ENCODE peak calls at places on chromosomes 7 and 10, in six cellular contexts. One of them, this sample, is unnamed.

GRCh38 chr7:128017880-128018845 is 13.1 kb downstream of the LRRC4 start:
- DNase-seq in WTC11: no peak
- DNase-seq in astrocyte of the spinal cord: peak
- DNase-seq in Calu3: peak
- DNase-seq in transverse colon: no peak
- DNase-seq in heart left ventricle: no peak
- DNase-seq in this sample: no peak

GRCh38 chr7:26151953-26152781 is at the start of gene NFE2L3:
- DNase-seq in WTC11: peak
- DNase-seq in astrocyte of the spinal cord: peak
- DNase-seq in Calu3: peak
- DNase-seq in transverse colon: peak
- DNase-seq in heart left ventricle: peak
- DNase-seq in this sample: peak

GRCh38 chr10:23051855-23052309 is 43.5 kb upstream of the MSRB2 start:
- DNase-seq in WTC11: no peak
- DNase-seq in astrocyte of the spinal cord: no peak
- DNase-seq in Calu3: no peak
- DNase-seq in transverse colon: no peak
- DNase-seq in heart left ventricle: no peak
- DNase-seq in this sample: no peak

GRCh38 chr7:23593706-23594105 is 3.5 kb upstream of the CCDC126 start:
- DNase-seq in WTC11: no peak
- DNase-seq in astrocyte of the spinal cord: no peak
- DNase-seq in Calu3: no peak
- DNase-seq in transverse colon: no peak
- DNase-seq in heart left ventricle: no peak
- DNase-seq in this sample: peak

GRCh38 chr7:75870557-75870956 is 8.3 kb upstream of the RHBDD2 start:
- DNase-seq in WTC11: no peak
- DNase-seq in astrocyte of the spinal cord: no peak
- DNase-seq in Calu3: no peak
- DNase-seq in transverse colon: no peak
- DNase-seq in heart left ventricle: no peak
- DNase-seq in this sample: no peak

GRCh38 chr10:130138479-130138866 is 2.3 kb downstream of the GLRX3 start:
- DNase-seq in WTC11: no peak
- DNase-seq in astrocyte of the spinal cord: peak
- DNase-seq in Calu3: peak
- DNase-seq in transverse colon: no peak
- DNase-seq in heart left ventricle: no peak
- DNase-seq in this sample: no peak

GRCh38 chr10:67779455-67780205 is 58.4 kb downstream of the DNAJC12 start:
- DNase-seq in WTC11: peak
- DNase-seq in astrocyte of the spinal cord: peak
- DNase-seq in Calu3: peak
- DNase-seq in transverse colon: peak
- DNase-seq in heart left ventricle: no peak
- DNase-seq in this sample: peak

GRCh38 chr10:69065406-69066361 is 22.2 kb upstream of the SRGN start:
- DNase-seq in WTC11: no peak
- DNase-seq in astrocyte of the spinal cord: peak
- DNase-seq in Calu3: no peak
- DNase-seq in transverse colon: no peak
- DNase-seq in heart left ventricle: no peak
- DNase-seq in this sample: peak

GRCh38 chr10:119805702-119806230 is 66.9 kb downstream of the MCMBP start:
- DNase-seq in WTC11: no peak
- DNase-seq in astrocyte of the spinal cord: peak
- DNase-seq in Calu3: no peak
- DNase-seq in transverse colon: no peak
- DNase-seq in heart left ventricle: no peak
- DNase-seq in this sample: no peak

GRCh38 chr10:119541459-119542356 is 811 bp downstream of the RGS10 start:
- DNase-seq in WTC11: peak
- DNase-seq in astrocyte of the spinal cord: peak
- DNase-seq in Calu3: no peak
- DNase-seq in transverse colon: peak
- DNase-seq in heart left ventricle: peak
- DNase-seq in this sample: peak

GRCh38 chr10:82826132-82826531 is 951.1 kb downstream of the NRG3 start:
- DNase-seq in WTC11: no peak
- DNase-seq in astrocyte of the spinal cord: peak
- DNase-seq in Calu3: no peak
- DNase-seq in transverse colon: no peak
- DNase-seq in heart left ventricle: no peak
- DNase-seq in this sample: no peak

GRCh38 chr7:13920053-13920697 is 69.3 kb downstream of the ETV1 start:
- DNase-seq in WTC11: no peak
- DNase-seq in astrocyte of the spinal cord: peak
- DNase-seq in Calu3: peak
- DNase-seq in transverse colon: peak
- DNase-seq in heart left ventricle: no peak
- DNase-seq in this sample: no peak

GRCh38 chr7:78326189-78326588 is 527.6 kb downstream of the PHTF2 start:
- DNase-seq in WTC11: no peak
- DNase-seq in astrocyte of the spinal cord: peak
- DNase-seq in Calu3: no peak
- DNase-seq in transverse colon: no peak
- DNase-seq in heart left ventricle: no peak
- DNase-seq in this sample: no peak

GRCh38 chr10:72665925-72666324 is 26.0 kb upstream of the MCU start:
- DNase-seq in WTC11: no peak
- DNase-seq in astrocyte of the spinal cord: no peak
- DNase-seq in Calu3: peak
- DNase-seq in transverse colon: no peak
- DNase-seq in heart left ventricle: no peak
- DNase-seq in this sample: no peak

GRCh38 chr7:104809906-104810305 is 204.1 kb upstream of the KMT2E start:
- DNase-seq in WTC11: no peak
- DNase-seq in astrocyte of the spinal cord: no peak
- DNase-seq in Calu3: no peak
- DNase-seq in transverse colon: no peak
- DNase-seq in heart left ventricle: no peak
- DNase-seq in this sample: no peak

GRCh38 chr10:28300027-28300426 is 2.8 kb downstream of the MPP7 start:
- DNase-seq in WTC11: no peak
- DNase-seq in astrocyte of the spinal cord: no peak
- DNase-seq in Calu3: no peak
- DNase-seq in transverse colon: no peak
- DNase-seq in heart left ventricle: no peak
- DNase-seq in this sample: no peak

GRCh38 chr10:72803119-72803505 is 90.4 kb upstream of the OIT3 start:
- DNase-seq in WTC11: no peak
- DNase-seq in astrocyte of the spinal cord: no peak
- DNase-seq in Calu3: no peak
- DNase-seq in transverse colon: no peak
- DNase-seq in heart left ventricle: no peak
- DNase-seq in this sample: no peak

GRCh38 chr7:82593780-82594179 is 150.2 kb upstream of the CACNA2D1 start:
- DNase-seq in WTC11: no peak
- DNase-seq in astrocyte of the spinal cord: no peak
- DNase-seq in Calu3: no peak
- DNase-seq in transverse colon: no peak
- DNase-seq in heart left ventricle: no peak
- DNase-seq in this sample: no peak

GRCh38 chr7:151705744-151706567 is 171.0 kb downstream of the PRKAG2 start:
- DNase-seq in WTC11: peak
- DNase-seq in astrocyte of the spinal cord: no peak
- DNase-seq in Calu3: peak
- DNase-seq in transverse colon: peak
- DNase-seq in heart left ventricle: no peak
- DNase-seq in this sample: peak

GRCh38 chr7:16721541-16721940 is 32.0 kb upstream of the TSPAN13 start:
- DNase-seq in WTC11: no peak
- DNase-seq in astrocyte of the spinal cord: no peak
- DNase-seq in Calu3: no peak
- DNase-seq in transverse colon: no peak
- DNase-seq in heart left ventricle: no peak
- DNase-seq in this sample: no peak

GRCh38 chr7:96167424-96167823 is 154.5 kb downstream of the SLC25A13 start:
- DNase-seq in WTC11: no peak
- DNase-seq in astrocyte of the spinal cord: no peak
- DNase-seq in Calu3: no peak
- DNase-seq in transverse colon: no peak
- DNase-seq in heart left ventricle: no peak
- DNase-seq in this sample: no peak

GRCh38 chr7:106736508-106737201 is 75.7 kb upstream of the CCDC71L start:
- DNase-seq in WTC11: peak
- DNase-seq in astrocyte of the spinal cord: peak
- DNase-seq in Calu3: peak
- DNase-seq in transverse colon: peak
- DNase-seq in heart left ventricle: no peak
- DNase-seq in this sample: peak

GRCh38 chr7:140275069-140275961 is 98.5 kb upstream of the KDM7A start:
- DNase-seq in WTC11: no peak
- DNase-seq in astrocyte of the spinal cord: no peak
- DNase-seq in Calu3: no peak
- DNase-seq in transverse colon: no peak
- DNase-seq in heart left ventricle: no peak
- DNase-seq in this sample: no peak

GRCh38 chr10:86961481-86962091 is 3.2 kb downstream of the SNCG start:
- DNase-seq in WTC11: peak
- DNase-seq in astrocyte of the spinal cord: no peak
- DNase-seq in Calu3: no peak
- DNase-seq in transverse colon: no peak
- DNase-seq in heart left ventricle: peak
- DNase-seq in this sample: peak

DNA sequence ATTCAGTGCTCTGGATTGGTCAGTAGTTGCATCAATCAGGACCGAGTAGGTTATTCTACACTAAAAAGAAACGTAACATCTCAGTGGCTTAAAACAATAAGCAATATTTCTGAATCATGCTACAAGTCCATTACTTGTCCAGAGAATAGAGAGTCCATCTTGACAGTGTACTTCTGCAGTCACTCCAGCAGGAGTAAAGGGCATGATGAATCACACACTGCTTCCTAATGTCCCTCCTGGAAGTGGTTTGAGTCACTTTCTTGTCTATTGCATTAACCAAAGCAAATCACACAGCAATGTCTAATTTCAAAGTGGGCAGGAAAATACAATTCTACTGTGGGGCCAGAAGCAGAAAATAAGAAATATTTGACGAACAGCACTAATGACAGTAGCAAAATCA is 124.8 kb downstream of the TSPAN12 start:
- DNase-seq in WTC11: no peak
- DNase-seq in astrocyte of the spinal cord: peak
- DNase-seq in Calu3: no peak
- DNase-seq in transverse colon: no peak
- DNase-seq in heart left ventricle: no peak
- DNase-seq in this sample: no peak
- TF ChIP-seq CTCF in WTC11: no peak
- TF ChIP-seq CTCF in astrocyte of the spinal cord: no peak
- TF ChIP-seq CTCF in Calu3: no peak
- TF ChIP-seq CTCF in transverse colon: no peak
- TF ChIP-seq CTCF in heart left ventricle: no peak
- TF ChIP-seq CTCF in this sample: no peak

GRCh38 chr10:123272171-123272570 is 118.0 kb downstream of the BUB3 start:
- DNase-seq in WTC11: no peak
- DNase-seq in astrocyte of the spinal cord: no peak
- DNase-seq in Calu3: no peak
- DNase-seq in transverse colon: no peak
- DNase-seq in heart left ventricle: no peak
- DNase-seq in this sample: no peak
- TF ChIP-seq CTCF in WTC11: no peak
- TF ChIP-seq CTCF in astrocyte of the spinal cord: peak
- TF ChIP-seq CTCF in Calu3: no peak
- TF ChIP-seq CTCF in transverse colon: no peak
- TF ChIP-seq CTCF in heart left ventricle: no peak
- TF ChIP-seq CTCF in this sample: no peak

DNA sequence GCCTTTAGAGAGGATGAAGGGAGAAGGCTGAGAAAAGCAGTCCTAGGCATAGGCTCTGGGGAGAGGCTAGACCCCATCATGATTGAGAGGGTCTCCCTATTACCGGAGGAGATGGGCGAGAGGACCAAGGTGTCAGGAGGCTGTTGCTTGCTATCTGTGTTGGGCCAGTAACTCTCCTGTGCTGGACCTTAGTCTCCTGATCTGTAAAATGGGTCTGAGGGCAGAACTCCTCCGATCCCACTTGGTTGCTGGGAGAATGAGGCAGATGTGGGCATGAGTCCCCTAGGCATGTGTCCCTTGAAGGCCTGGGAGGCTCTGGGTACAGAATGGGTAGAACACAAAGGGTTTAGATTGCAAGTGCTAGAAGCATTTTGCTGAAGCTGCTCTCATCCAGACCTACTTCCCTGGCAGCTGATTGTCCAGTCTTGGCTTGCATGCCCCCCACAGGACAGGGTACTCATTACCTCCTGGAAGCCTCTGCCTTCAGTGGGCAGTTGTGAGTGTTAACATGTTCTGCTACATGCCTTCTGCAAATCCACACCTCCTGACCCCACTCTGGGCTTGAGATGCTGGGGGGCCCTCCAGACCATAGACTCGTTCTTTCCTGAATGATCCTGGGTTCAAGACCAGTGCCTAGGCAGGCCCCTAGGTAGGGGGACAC is 4.4 kb downstream of the ZMIZ1 start:
- DNase-seq in WTC11: no peak
- DNase-seq in astrocyte of the spinal cord: no peak
- DNase-seq in Calu3: no peak
- DNase-seq in transverse colon: no peak
- DNase-seq in heart left ventricle: no peak
- DNase-seq in this sample: no peak
- TF ChIP-seq CTCF in WTC11: no peak
- TF ChIP-seq CTCF in astrocyte of the spinal cord: no peak
- TF ChIP-seq CTCF in Calu3: no peak
- TF ChIP-seq CTCF in transverse colon: no peak
- TF ChIP-seq CTCF in heart left ventricle: no peak
- TF ChIP-seq CTCF in this sample: no peak

GRCh38 chr7:149292101-149292823 is 30.3 kb downstream of the ZNF783 start:
- DNase-seq in WTC11: peak
- DNase-seq in astrocyte of the spinal cord: peak
- DNase-seq in Calu3: no peak
- DNase-seq in transverse colon: no peak
- DNase-seq in heart left ventricle: no peak
- DNase-seq in this sample: no peak
- TF ChIP-seq CTCF in WTC11: no peak
- TF ChIP-seq CTCF in astrocyte of the spinal cord: no peak
- TF ChIP-seq CTCF in Calu3: no peak
- TF ChIP-seq CTCF in transverse colon: no peak
- TF ChIP-seq CTCF in heart left ventricle: no peak
- TF ChIP-seq CTCF in this sample: no peak

GRCh38 chr7:120089968-120090367 is 183.0 kb upstream of the KCND2 start:
- DNase-seq in WTC11: peak
- DNase-seq in astrocyte of the spinal cord: no peak
- DNase-seq in Calu3: no peak
- DNase-seq in transverse colon: no peak
- DNase-seq in heart left ventricle: no peak
- DNase-seq in this sample: no peak
- TF ChIP-seq CTCF in WTC11: no peak
- TF ChIP-seq CTCF in astrocyte of the spinal cord: no peak
- TF ChIP-seq CTCF in Calu3: no peak
- TF ChIP-seq CTCF in transverse colon: no peak
- TF ChIP-seq CTCF in heart left ventricle: no peak
- TF ChIP-seq CTCF in this sample: peak

DNA sequence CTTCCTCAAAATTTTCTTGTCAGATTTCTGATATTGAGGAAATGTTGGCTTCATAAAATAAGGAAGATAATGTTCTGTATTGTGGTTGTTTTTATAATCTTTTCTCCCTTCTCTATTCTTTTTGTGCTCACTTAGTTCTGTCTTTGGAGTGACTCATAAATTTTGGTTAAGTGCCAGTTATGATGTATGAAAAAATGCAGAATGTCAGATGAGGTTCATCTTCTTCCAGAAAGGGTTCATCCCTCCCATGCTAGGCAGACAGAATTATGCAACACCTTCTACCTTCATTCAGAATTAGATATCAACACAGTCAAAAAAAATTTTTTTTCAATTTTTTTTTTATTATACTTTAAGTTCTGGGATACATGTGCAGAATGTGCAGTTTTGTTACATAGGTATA is 36.6 kb upstream of the CYP2C19 start:
- DNase-seq in WTC11: no peak
- DNase-seq in astrocyte of the spinal cord: no peak
- DNase-seq in Calu3: no peak
- DNase-seq in transverse colon: no peak
- DNase-seq in heart left ventricle: no peak
- DNase-seq in this sample: no peak
- TF ChIP-seq CTCF in WTC11: no peak
- TF ChIP-seq CTCF in astrocyte of the spinal cord: no peak
- TF ChIP-seq CTCF in Calu3: no peak
- TF ChIP-seq CTCF in transverse colon: no peak
- TF ChIP-seq CTCF in heart left ventricle: no peak
- TF ChIP-seq CTCF in this sample: no peak